ENCODE peak calls at places on chromosomes 13 and 19, in eight cellular contexts. C is substantia nigra; E is left kidney; P is uterus; Q is progenitor cell of endocrine pancreas; J is HTR-8/SVneo; A is right cardiac atrium; R is stimulated activated naive CD8-positive, alpha-beta T cell treated with anti-CD3 and anti-CD28 coated beads, Interleukin-15, Interleukin-2, amounts not matched to agents 100 U/mL and 50 U/mL, for 24 hours. O is an unnamed sample.

GRCh38 chr13:39185326-39185725 is 147.1 kb downstream of the NHLRC3 start:
- DNase-seq in C (no peak), E (no peak), P (no peak), Q (no peak), J (no peak), A (no peak), R (no peak), O (no peak)

GRCh38 chr19:18157465-18158063 is 4.6 kb downstream of the PIK3R2 start:
- DNase-seq in C (peak; percentile 85), E (peak; percentile 78), P (no peak), Q (no peak), J (no peak), A (peak; percentile 63), R (no peak), O (no peak)

GRCh38 chr13:81987159-81987558 is 1646.2 kb upstream of the SPRY2 start:
- DNase-seq in C (no peak), E (peak; percentile 32), P (no peak), Q (no peak), J (no peak), A (no peak), R (no peak), O (no peak)

GRCh38 chr13:107518292-107518691 is 697.0 kb downstream of the LIG4 start:
- DNase-seq in C (no peak), E (peak; percentile 43), P (no peak), Q (no peak), J (no peak), A (no peak), R (no peak), O (no peak)

GRCh38 chr19:15393963-15394362 is 14.4 kb upstream of the AKAP8 start:
- DNase-seq in C (no peak), E (no peak), P (no peak), Q (no peak), J (no peak), A (no peak), R (no peak), O (no peak)

GRCh38 chr13:110130431-110130830 is 176.5 kb downstream of the COL4A1 start:
- DNase-seq in C (no peak), E (no peak), P (no peak), Q (no peak), J (no peak), A (no peak), R (no peak), O (no peak)

GRCh38 chr19:8618751-8619150 is 8.2 kb upstream of the ADAMTS10 start:
- DNase-seq in C (no peak), E (peak; percentile 46), P (no peak), Q (no peak), J (no peak), A (no peak), R (no peak), O (no peak)

GRCh38 chr13:26425439-26426358 is 131.8 kb upstream of the WASF3 start:
- DNase-seq in C (no peak), E (peak; percentile 19), P (no peak), Q (no peak), J (no peak), A (peak; percentile 51), R (no peak), O (no peak)

GRCh38 chr19:13153627-13154240 is 3.5 kb downstream of the IER2 start:
- DNase-seq in C (no peak), E (peak; percentile 76), P (peak; percentile 59), Q (peak; percentile 23), J (no peak), A (peak; percentile 80), R (no peak), O (no peak)

GRCh38 chr19:6352381-6353165 is 8.8 kb upstream of the CLPP start:
- DNase-seq in C (no peak), E (no peak), P (no peak), Q (no peak), J (no peak), A (no peak), R (no peak), O (no peak)

GRCh38 chr13:35283856-35284255 is 192.6 kb downstream of the MAB21L1 start:
- DNase-seq in C (no peak), E (no peak), P (no peak), Q (no peak), J (no peak), A (no peak), R (no peak), O (no peak)

GRCh38 chr13:26442541-26442940 is 114.9 kb upstream of the WASF3 start:
- DNase-seq in C (no peak), E (no peak), P (no peak), Q (no peak), J (no peak), A (no peak), R (no peak), O (no peak)